ENCODE peak calls at places on chromosomes 3 and 15, in nine cellular contexts. N is GM12865, L is Caki2, O is GM19239, M is NCI-H1048, D is fibroblast of gingiva, T is ascending aorta, X is adipocyte, I is fibroblast of lung. R is an unnamed sample.

GRCh38 chr3:152657002-152657400 is 177.9 kb upstream of the P2RY1 start:
- DNase-seq in T (no peak), O (no peak), N (no peak), D (no peak), M (no peak), X (no peak), I (no peak), L (no peak), R (no peak)

GRCh38 chr3:23926736-23927135 is 9.8 kb downstream of the RPL15 start:
- DNase-seq in N (no peak), M (no peak), T (no peak), X (no peak), O (no peak), I (no peak), D (peak; percentile 14), L (no peak), R (no peak)

GRCh38 chr3:73493543-73494314 is 131.0 kb downstream of the PDZRN3 start:
- DNase-seq in N (no peak), I (peak; percentile 91), O (no peak), L (peak; percentile 18), X (peak; percentile 88), M (no peak), T (no peak), D (peak; percentile 67), R (no peak)

GRCh38 chr15:68693071-68693470 is 114.3 kb downstream of the CORO2B start:
- DNase-seq in N (no peak), M (no peak), I (peak; percentile 39), L (no peak), O (no peak), D (no peak), X (no peak), T (no peak), R (no peak)

GRCh38 chr3:118144919-118145318 is 889.7 kb downstream of the IGSF11 start:
- DNase-seq in O (no peak), T (no peak), X (no peak), L (no peak), N (peak; percentile 26), M (no peak), D (no peak), I (no peak), R (no peak)

GRCh38 chr15:32881528-32881927 is 163.7 kb downstream of the GREM1 start:
- DNase-seq in D (no peak), L (no peak), M (no peak), T (no peak), I (no peak), X (no peak), N (peak; percentile 40), O (no peak), R (no peak)

GRCh38 chr3:116030131-116030850 is 407.0 kb downstream of the GAP43 start:
- DNase-seq in D (no peak), I (no peak), T (no peak), X (no peak), O (no peak), L (no peak), N (no peak), M (no peak), R (no peak)

GRCh38 chr15:69701198-69701597 is 248.6 kb downstream of the RPLP1 start:
- DNase-seq in I (no peak), D (no peak), O (no peak), T (no peak), X (no peak), L (no peak), N (no peak), M (no peak), R (no peak)

GRCh38 chr3:148455098-148455497 is 242.6 kb upstream of the AGTR1 start:
- DNase-seq in N (no peak), T (no peak), L (no peak), X (no peak), M (no peak), D (peak; percentile 26), I (no peak), O (no peak), R (no peak)

GRCh38 chr3:114481113-114481512 is 187.3 kb downstream of the TIGIT start:
- DNase-seq in O (no peak), X (no peak), I (no peak), M (no peak), N (no peak), T (no peak), L (no peak), D (no peak), R (no peak)

GRCh38 chr3:193857996-193858395 is 265.0 kb downstream of the OPA1 start:
- DNase-seq in X (peak; percentile 88), M (no peak), I (peak; percentile 99), D (peak; percentile 99), O (no peak), T (peak; percentile 68), L (no peak), N (no peak), R (peak; percentile 71)

GRCh38 chr3:141845407-141846049 is 30.9 kb upstream of the ATP1B3 start:
- DNase-seq in I (no peak), N (peak; percentile 14), L (no peak), M (no peak), X (no peak), T (no peak), D (no peak), O (no peak), R (no peak)

GRCh38 chr3:36679384-36680200 is 84.8 kb downstream of the DCLK3 start:
- DNase-seq in I (peak; percentile 92), D (peak; percentile 83), L (no peak), O (no peak), N (peak; percentile 31), M (no peak), X (peak; percentile 81), T (no peak), R (no peak)

GRCh38 chr3:187833799-187834578 is 88.7 kb upstream of the BCL6 start:
- DNase-seq in I (no peak), T (no peak), L (no peak), N (peak; percentile 25), X (no peak), O (no peak), M (no peak), D (no peak), R (no peak)

GRCh38 chr15:73784299-73784698 is 31.1 kb upstream of the INSYN1 start:
- DNase-seq in N (no peak), D (no peak), O (no peak), M (no peak), L (no peak), T (no peak), X (no peak), I (no peak), R (no peak)

GRCh38 chr15:89346516-89346915 is 11.9 kb upstream of the POLG start:
- DNase-seq in T (no peak), X (no peak), M (no peak), N (no peak), O (no peak), D (no peak), L (no peak), I (no peak), R (no peak)

GRCh38 chr3:184345678-184346144 is 8.3 kb downstream of the FAM131A start:
- DNase-seq in M (no peak), O (no peak), D (peak; percentile 78), N (peak; percentile 55), T (no peak), X (peak; percentile 69), L (peak; percentile 95), I (peak; percentile 49), R (no peak)

GRCh38 chr3:196998966-196999760 is 30.5 kb downstream of the MELTF start:
- DNase-seq in T (no peak), O (no peak), N (no peak), I (no peak), M (no peak), X (no peak), D (no peak), L (no peak), R (peak; percentile 40)

R was measured in sigmoid colon.